ENCODE peak calls at places on chromosomes 1 and 21, in eight cellular contexts. W is GM12865; M is H7; S is NCI-H1417; X is fibroblast of the aortic adventitia; V is nephron progenitor cell; P is NCI-H69; J is activated CD4-positive, alpha-beta T cell treated with anti-CD3 and anti-CD28 coated beads for 48 hours. N is an unnamed sample.

GRCh38 chr1:200211157-200211556 is 183.6 kb downstream of the NR5A2 start:
- DNase-seq in W (no peak), M (no peak), S (no peak), X (peak; percentile 49), V (no peak), P (no peak), J (no peak), N (no peak)

GRCh38 chr1:231279081-231279480 is 38.1 kb downstream of the GNPAT start:
- DNase-seq in W (no peak), M (no peak), S (no peak), X (peak; percentile 54), V (no peak), P (no peak), J (no peak), N (no peak)

GRCh38 chr1:98304888-98305287 is 356.6 kb upstream of the SNX7 start:
- DNase-seq in W (no peak), M (no peak), S (no peak), X (no peak), V (no peak), P (no peak), J (no peak), N (no peak)

GRCh38 chr1:59549067-59549837 is 252.4 kb downstream of the FGGY start:
- DNase-seq in W (no peak), M (no peak), S (no peak), X (no peak), V (no peak), P (peak; percentile 49), J (no peak), N (no peak)

GRCh38 chr21:44519346-44520325 is 20.4 kb downstream of the KRTAP10-1 start:
- DNase-seq in W (no peak), M (peak; percentile 50), S (no peak), X (no peak), V (no peak), P (no peak), J (no peak), N (no peak)

GRCh38 chr1:15328785-15329480 is 80.8 kb upstream of the EFHD2 start:
- DNase-seq in W (no peak), M (no peak), S (no peak), X (peak; percentile 87), V (no peak), P (no peak), J (no peak), N (no peak)

GRCh38 chr1:3194760-3195479 is 125.9 kb downstream of the PRDM16 start:
- DNase-seq in W (no peak), M (no peak), S (no peak), X (no peak), V (no peak), P (no peak), J (no peak), N (no peak)

GRCh38 chr1:16110884-16111283 is 37.4 kb upstream of the FAM131C start:
- DNase-seq in W (no peak), M (no peak), S (no peak), X (no peak), V (no peak), P (no peak), J (no peak), N (no peak)

GRCh38 chr1:109910963-109911798 is 532 bp downstream of the CSF1 start:
- DNase-seq in W (peak; percentile 35), M (peak; percentile 89), S (peak; percentile 59), X (no peak), V (peak; percentile 64), P (peak; percentile 47), J (peak; percentile 38), N (peak; percentile 32)

GRCh38 chr21:32645261-32646182 is 33.3 kb upstream of the CFAP298 start:
- DNase-seq in W (no peak), M (peak; percentile 84), S (no peak), X (no peak), V (peak; percentile 69), P (peak; percentile 61), J (no peak), N (no peak)

GRCh38 chr1:180482425-180483275 is 19.7 kb downstream of the ACBD6 start:
- DNase-seq in W (peak; percentile 58), M (no peak), S (no peak), X (peak; percentile 76), V (peak; percentile 16), P (peak; percentile 73), J (no peak), N (no peak)

GRCh38 chr1:12610305-12610935 is 7.6 kb downstream of the DHRS3 start:
- DNase-seq in W (no peak), M (no peak), S (no peak), X (peak; percentile 56), V (no peak), P (no peak), J (no peak), N (no peak)

GRCh38 chr1:2525896-2526823 is at the start of gene PANK4:
- DNase-seq in W (peak; percentile 96), M (peak; percentile 99), S (peak; percentile 91), X (peak; percentile 89), V (peak; percentile 93), P (peak; percentile 94), J (peak; percentile 93), N (peak; percentile 92)

GRCh38 chr1:229347528-229347927 is 4.7 kb upstream of the CCSAP start:
- DNase-seq in W (no peak), M (no peak), S (no peak), X (no peak), V (no peak), P (no peak), J (no peak), N (no peak)

GRCh38 chr1:241614144-241614543 is 26.0 kb downstream of the CHML start:
- DNase-seq in W (no peak), M (no peak), S (no peak), X (no peak), V (no peak), P (no peak), J (no peak), N (peak; percentile 39)

GRCh38 chr1:940121-941026 is 16.7 kb downstream of the SAMD11 start:
- DNase-seq in W (no peak), M (peak; percentile 95), S (peak; percentile 90), X (peak; percentile 44), V (peak; percentile 77), P (peak; percentile 91), J (no peak), N (no peak)

GRCh38 chr1:88061106-88061829 is 622.8 kb upstream of the PKN2 start:
- DNase-seq in W (peak; percentile 38), M (peak; percentile 51), S (peak; percentile 23), X (peak; percentile 76), V (peak; percentile 35), P (peak; percentile 75), J (peak; percentile 18), N (peak; percentile 15)

GRCh38 chr1:97986041-97987005 is 65.5 kb upstream of the DPYD start:
- DNase-seq in W (no peak), M (no peak), S (no peak), X (no peak), V (no peak), P (no peak), J (no peak), N (peak; percentile 22)

GRCh38 chr1:184163674-184164470 is 112.3 kb downstream of the TSEN15 start:
- DNase-seq in W (peak; percentile 87), M (peak; percentile 13), S (no peak), X (peak; percentile 73), V (no peak), P (no peak), J (peak; percentile 9), N (peak; percentile 31)

GRCh38 chr21:36881223-36881622 is 85.2 kb downstream of the HLCS start:
- DNase-seq in W (no peak), M (no peak), S (no peak), X (no peak), V (no peak), P (no peak), J (no peak), N (no peak)

GRCh38 chr1:175043824-175044223 is 20.6 kb upstream of the MRPS14 start:
- DNase-seq in W (no peak), M (peak; percentile 36), S (no peak), X (no peak), V (no peak), P (no peak), J (no peak), N (no peak)

GRCh38 chr1:172449585-172450523 is 6.0 kb upstream of the PIGC start:
- DNase-seq in W (peak; percentile 71), M (peak; percentile 65), S (peak; percentile 27), X (peak; percentile 75), V (peak; percentile 56), P (peak; percentile 68), J (peak; percentile 33), N (peak; percentile 47)

GRCh38 chr1:234535763-234536515 is 57.0 kb upstream of the TARBP1 start:
- DNase-seq in W (no peak), M (no peak), S (no peak), X (peak; percentile 67), V (no peak), P (peak; percentile 42), J (no peak), N (no peak)

GRCh38 chr1:19080715-19081114 is 124.2 kb upstream of the IFFO2 start:
- DNase-seq in W (no peak), M (no peak), S (no peak), X (peak; percentile 16), V (no peak), P (no peak), J (no peak), N (no peak)

GRCh38 chr1:201551877-201552731 is 13.2 kb downstream of the NAV1 start:
- DNase-seq in W (no peak), M (peak; percentile 24), S (no peak), X (peak; percentile 62), V (no peak), P (no peak), J (no peak), N (no peak)

GRCh38 chr1:174008979-174009378 is 13.2 kb downstream of the RC3H1 start:
- DNase-seq in W (no peak), M (no peak), S (no peak), X (no peak), V (no peak), P (no peak), J (no peak), N (no peak)

GRCh38 chr1:229344139-229344538 is 1.3 kb upstream of the CCSAP start:
- DNase-seq in W (no peak), M (no peak), S (no peak), X (no peak), V (no peak), P (peak; percentile 18), J (peak; percentile 31), N (peak; percentile 63)

GRCh38 chr1:193417945-193418744 is 231.7 kb upstream of the B3GALT2 start:
- DNase-seq in W (peak; percentile 17), M (no peak), S (no peak), X (peak; percentile 52), V (no peak), P (peak; percentile 22), J (no peak), N (no peak)

GRCh38 chr1:27142464-27142863 is 12.5 kb downstream of the SLC9A1 start:
- DNase-seq in W (no peak), M (no peak), S (peak; percentile 74), X (no peak), V (no peak), P (peak; percentile 86), J (peak; percentile 51), N (peak; percentile 40)

GRCh38 chr1:10630661-10631120 is 155.9 kb downstream of the PEX14 start:
- DNase-seq in W (no peak), M (peak; percentile 70), S (no peak), X (no peak), V (peak; percentile 5), P (no peak), J (no peak), N (no peak)

GRCh38 chr1:188371295-188371806 is 1542.6 kb downstream of the PLA2G4A start:
- DNase-seq in W (no peak), M (no peak), S (no peak), X (no peak), V (no peak), P (no peak), J (no peak), N (no peak)

GRCh38 chr1:86138746-86139145 is 17.8 kb downstream of the COL24A1 start:
- DNase-seq in W (no peak), M (no peak), S (no peak), X (no peak), V (no peak), P (no peak), J (no peak), N (no peak)

GRCh38 chr1:42456754-42457089 is 379 bp downstream of the PPCS start:
- DNase-seq in W (peak; percentile 88), M (peak; percentile 76), S (no peak), X (peak; percentile 61), V (no peak), P (peak; percentile 75), J (peak; percentile 69), N (peak; percentile 72)

GRCh38 chr1:39969048-39969447 is 14.1 kb downstream of the MFSD2A start:
- DNase-seq in W (no peak), M (peak; percentile 23), S (no peak), X (no peak), V (no peak), P (no peak), J (no peak), N (no peak)

N was measured in activated CD4-positive, alpha-beta memory T cell treated with anti-CD3 and anti-CD28 coated beads for 36 hours.